ENCODE peak calls at places on chromosomes 16 and 17, in four cellular contexts. D, N, Q and X are unnamed samples.

GRCh38 chr17:38469875-38470274 is 41.6 kb downstream of the ARHGAP23 start:
- DNase-seq in D (no peak), N (no peak), Q (no peak), X (no peak)

GRCh38 chr16:79723583-79724168 is 123.1 kb upstream of the MAF start:
- DNase-seq in D (no peak), N (no peak), Q (no peak), X (no peak)

GRCh38 chr17:7989781-7990655 is 12.4 kb upstream of the GUCY2D start:
- DNase-seq in D (peak), N (peak), Q (peak), X (peak)

GRCh38 chr17:75723201-75723930 is 2.1 kb downstream of the ITGB4 start:
- DNase-seq in D (no peak), N (no peak), Q (no peak), X (no peak)

GRCh38 chr17:4516740-4517139 is 18.1 kb downstream of the SPNS2 start:
- DNase-seq in D (no peak), N (no peak), Q (no peak), X (no peak)

GRCh38 chr17:49861150-49861884 is 13.4 kb upstream of the TAC4 start:
- DNase-seq in D (peak), N (peak), Q (peak), X (peak)

GRCh38 chr17:78325076-78325712 is 34.7 kb downstream of the SOCS3 start:
- DNase-seq in D (no peak), N (no peak), Q (no peak), X (no peak)

GRCh38 chr17:10139560-10139959 is 58.8 kb downstream of the GAS7 start:
- DNase-seq in D (no peak), N (no peak), Q (no peak), X (no peak)

GRCh38 chr16:12329246-12329995 is 352.9 kb downstream of the SNX29 start:
- DNase-seq in D (no peak), N (no peak), Q (no peak), X (no peak)

GRCh38 chr17:27259356-27259755 is 34.6 kb upstream of the WSB1 start:
- DNase-seq in D (no peak), N (no peak), Q (no peak), X (no peak)

GRCh38 chr16:16930309-16931000 is 540.3 kb downstream of the XYLT1 start:
- DNase-seq in D (no peak), N (no peak), Q (no peak), X (no peak)

GRCh38 chr17:6796887-6797490 is 21.0 kb downstream of the FBXO39 start:
- DNase-seq in D (no peak), N (no peak), Q (no peak), X (no peak)

GRCh38 chr17:76278268-76278908 is 13.2 kb downstream of the UBALD2 start:
- DNase-seq in D (no peak), N (no peak), Q (no peak), X (no peak)

GRCh38 chr16:54422569-54422978 is 136.0 kb upstream of the IRX3 start:
- DNase-seq in D (no peak), N (no peak), Q (no peak), X (no peak)

GRCh38 chr16:4109250-4109736 is 6.9 kb downstream of the ADCY9 start:
- DNase-seq in D (peak), N (no peak), Q (peak), X (no peak)

GRCh38 chr17:73387746-73388577 is 76.2 kb upstream of the CDC42EP4 start:
- DNase-seq in D (no peak), N (no peak), Q (no peak), X (no peak)

GRCh38 chr17:56596741-56597494 is 3.4 kb downstream of the NOG start:
- DNase-seq in D (no peak), N (no peak), Q (no peak), X (no peak)

GRCh38 chr17:61382796-61383688 is 16.6 kb upstream of the TBX2 start:
- DNase-seq in D (no peak), N (no peak), Q (no peak), X (no peak)

GRCh38 chr16:89383095-89384003 is 107.0 kb downstream of the ANKRD11 start:
- DNase-seq in D (no peak), N (peak), Q (no peak), X (no peak)

GRCh38 chr17:75589017-75589918 is 1.7 kb downstream of the MYO15B start:
- DNase-seq in D (peak), N (peak), Q (peak), X (peak)

GRCh38 chr16:89723279-89724250 is 2.2 kb downstream of the ZNF276 start:
- DNase-seq in D (no peak), N (no peak), Q (no peak), X (no peak)

GRCh38 chr17:77374170-77374936 is 233.6 kb downstream of the SEC14L1 start:
- DNase-seq in D (peak), N (peak), Q (no peak), X (peak)

GRCh38 chr17:42679001-42679491 is 2.3 kb upstream of the PLEKHH3 start:
- DNase-seq in D (peak), N (peak), Q (peak), X (no peak)

GRCh38 chr16:48076455-48077012 is 79.3 kb downstream of the ABCC12 start:
- DNase-seq in D (peak), N (no peak), Q (peak), X (no peak)

GRCh38 chr16:29819506-29819905 is 756 bp upstream of the MVP start:
- DNase-seq in D (no peak), N (no peak), Q (peak), X (no peak)

GRCh38 chr17:44084131-44084538 is 13.6 kb downstream of the G6PC3 start:
- DNase-seq in D (no peak), N (peak), Q (peak), X (no peak)

GRCh38 chr16:85395207-85395912 is 217.8 kb upstream of the GSE1 start:
- DNase-seq in D (peak), N (peak), Q (peak), X (no peak)

GRCh38 chr16:87956169-87956770 is 5.0 kb downstream of the BANP start:
- DNase-seq in D (peak), N (peak), Q (no peak), X (peak)

GRCh38 chr17:16407911-16408588 is 7.3 kb upstream of the TRPV2 start:
- DNase-seq in D (peak), N (peak), Q (no peak), X (peak)

GRCh38 chr16:1357906-1358566 is 6.3 kb downstream of the GNPTG start:
- DNase-seq in D (no peak), N (no peak), Q (no peak), X (no peak)

GRCh38 chr17:71327376-71328059 is 793.3 kb upstream of the SOX9 start:
- DNase-seq in D (no peak), N (no peak), Q (no peak), X (no peak)

GRCh38 chr17:16215965-16216316 is 607 bp upstream of the NCOR1 start:
- DNase-seq in D (peak), N (no peak), Q (no peak), X (no peak)

GRCh38 chr16:48421741-48422140 is 36.5 kb upstream of the SIAH1 start:
- DNase-seq in D (no peak), N (no peak), Q (no peak), X (no peak)